ENCODE peak calls at places on chromosome 6, in five cellular contexts. K, P, S, T and J are unnamed samples.

GRCh38 chr6:46022110-46022948 is 6.7 kb upstream of the CLIC5 start:
- DNase-seq in K (no peak), P (no peak), S (no peak), T (peak), J (no peak)

GRCh38 chr6:142279350-142280180 is 22.2 kb upstream of the ADGRG6 start:
- DNase-seq in K (no peak), P (peak), S (no peak), T (peak), J (no peak)

GRCh38 chr6:1611572-1612385 is 2.1 kb downstream of the FOXC1 start:
- DNase-seq in K (peak), P (peak), S (no peak), T (peak), J (no peak)

GRCh38 chr6:169171010-169171409 is 82.6 kb downstream of the THBS2 start:
- DNase-seq in K (peak), P (no peak), S (no peak), T (no peak), J (no peak)

GRCh38 chr6:113211185-113211584 is 646.0 kb upstream of the MARCKS start:
- DNase-seq in K (no peak), P (no peak), S (no peak), T (no peak), J (no peak)

GRCh38 chr6:33814663-33814985 is 10.8 kb upstream of the MLN start:
- DNase-seq in K (no peak), P (no peak), S (no peak), T (no peak), J (no peak)

GRCh38 chr6:13445744-13446115 is 41.7 kb downstream of the GFOD1 start:
- DNase-seq in K (peak), P (no peak), S (no peak), T (no peak), J (no peak)

GRCh38 chr6:123276439-123277045 is 280.5 kb downstream of the CLVS2 start:
- DNase-seq in K (no peak), P (no peak), S (peak), T (no peak), J (no peak)

GRCh38 chr6:134193536-134194521 is 124.1 kb downstream of the SGK1 start:
- DNase-seq in K (no peak), P (no peak), S (no peak), T (no peak), J (no peak)

GRCh38 chr6:34529665-34530327 is 26.3 kb downstream of the SPDEF start:
- DNase-seq in K (no peak), P (no peak), S (no peak), T (peak), J (no peak)

GRCh38 chr6:44056392-44057237 is 70.6 kb downstream of the MRPL14 start:
- DNase-seq in K (no peak), P (peak), S (peak), T (no peak), J (peak)

GRCh38 chr6:110618591-110619267 is 142.3 kb upstream of the SLC22A16 start:
- DNase-seq in K (no peak), P (peak), S (peak), T (peak), J (no peak)

GRCh38 chr6:29763491-29764289 is 40.5 kb downstream of the HLA-F start:
- DNase-seq in K (no peak), P (peak), S (peak), T (peak), J (no peak)

GRCh38 chr6:135939216-135939610 is 87.7 kb downstream of the PDE7B start:
- DNase-seq in K (no peak), P (no peak), S (no peak), T (no peak), J (no peak)

GRCh38 chr6:35425284-35425683 is 26.9 kb upstream of the FANCE start:
- DNase-seq in K (no peak), P (peak), S (peak), T (peak), J (no peak)

GRCh38 chr6:88843040-88843439 is 120.4 kb downstream of the RNGTT start:
- DNase-seq in K (no peak), P (peak), S (peak), T (no peak), J (no peak)

GRCh38 chr6:65538644-65539043 is 168.4 kb downstream of the EYS start:
- DNase-seq in K (no peak), P (no peak), S (no peak), T (no peak), J (no peak)

GRCh38 chr6:32045811-32046449 is 7.7 kb downstream of the CYP21A2 start:
- DNase-seq in K (no peak), P (no peak), S (no peak), T (no peak), J (no peak)

GRCh38 chr6:30092852-30093543 is 17.4 kb upstream of the RNF39 start:
- DNase-seq in K (no peak), P (no peak), S (no peak), T (no peak), J (no peak)

GRCh38 chr6:83984411-83984810 is 49.2 kb upstream of the MRAP2 start:
- DNase-seq in K (no peak), P (no peak), S (no peak), T (no peak), J (no peak)

GRCh38 chr6:80022803-80023202 is 18.4 kb downstream of the TTK start:
- DNase-seq in K (no peak), P (peak), S (peak), T (peak), J (no peak)

GRCh38 chr6:99588618-99589289 is 17.9 kb upstream of the PRDM13 start:
- DNase-seq in K (peak), P (peak), S (peak), T (peak), J (peak)
- H3K4me3 ChIP-seq in K (peak), P (peak), S (peak), T (peak), J (peak)

GRCh38 chr6:12288844-12289654 is 1.1 kb upstream of the EDN1 start:
- DNase-seq in K (no peak), P (peak), S (peak), T (peak), J (peak)

GRCh38 chr6:12291083-12291784 is 1.1 kb downstream of the EDN1 start:
- DNase-seq in K (no peak), P (no peak), S (no peak), T (peak), J (peak)

GRCh38 chr6:12289655-12290489 is at the start of gene EDN1:
- DNase-seq in K (peak), P (peak), S (peak), T (peak), J (peak)

GRCh38 chr6:12291785-12292604 is 1.8 kb downstream of the EDN1 start:
- DNase-seq in K (no peak), P (peak), S (peak), T (peak), J (peak)

DNA sequence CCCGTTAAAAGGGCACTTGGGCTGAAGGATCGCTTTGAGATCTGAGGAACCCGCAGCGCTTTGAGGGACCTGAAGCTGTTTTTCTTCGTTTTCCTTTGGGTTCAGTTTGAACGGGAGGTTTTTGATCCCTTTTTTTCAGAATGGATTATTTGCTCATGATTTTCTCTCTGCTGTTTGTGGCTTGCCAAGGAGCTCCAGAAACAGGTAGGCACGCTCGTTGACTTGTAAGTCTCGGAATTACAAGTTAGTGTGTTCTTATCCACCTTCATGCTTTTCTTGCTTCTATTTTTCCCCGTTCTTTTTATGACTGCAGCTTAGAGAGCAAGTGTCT is 294 bp downstream of the EDN1 start:
- DNase-seq in K (no peak), P (no peak), S (no peak), T (no peak), J (no peak)
- TF ChIP-seq CTCF in K (no peak), P (no peak), S (no peak), T (no peak), J (no peak)

GRCh38 chr6:75612921-75613534 is 11.3 kb downstream of the SENP6 start:
- DNase-seq in K (no peak), P (no peak), S (no peak), T (no peak), J (no peak)
- H3K4me3 ChIP-seq in K (no peak), P (no peak), S (no peak), T (no peak), J (no peak)

GRCh38 chr6:25017932-25018581 is 82.3 kb upstream of the RIPOR2 start:
- DNase-seq in K (peak), P (peak), S (peak), T (peak), J (no peak)
- TF ChIP-seq CTCF in K (peak), P (peak), S (peak), T (peak), J (peak)

DNA sequence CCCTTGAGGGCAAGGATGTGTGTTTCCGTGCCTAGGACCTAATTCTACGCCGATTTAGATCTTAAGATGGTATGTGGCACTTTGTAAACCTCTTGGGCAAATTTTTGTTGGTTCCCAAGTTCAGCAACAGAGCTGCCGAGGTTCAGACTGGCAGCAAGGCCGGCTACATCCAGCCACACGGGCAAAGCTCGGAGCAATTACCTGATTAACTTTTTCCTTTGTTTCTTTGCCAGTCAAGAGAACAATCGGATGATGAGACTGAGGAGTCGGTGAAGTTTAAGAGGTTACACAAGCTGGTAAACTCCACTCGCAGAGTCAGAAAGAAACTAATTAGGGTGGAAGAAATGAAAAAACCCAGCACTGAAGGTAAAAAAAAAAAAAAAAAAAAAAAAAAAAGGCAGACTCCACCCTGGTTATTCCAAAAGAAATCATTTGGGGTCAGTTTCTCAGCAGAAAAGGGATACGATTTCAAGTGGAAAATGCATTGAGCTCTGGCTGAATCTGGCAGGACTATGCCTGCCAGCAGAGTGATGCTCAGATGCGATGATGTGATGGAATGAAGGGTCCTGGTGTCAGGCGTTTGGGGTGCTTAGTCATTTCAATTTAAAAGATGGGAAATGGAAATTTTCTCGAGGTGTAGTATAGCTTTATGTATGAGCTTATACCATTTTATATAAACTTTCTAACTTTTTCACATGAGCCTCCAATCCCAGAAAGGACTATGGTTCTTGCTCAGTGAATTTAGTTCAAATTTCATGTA is 171.6 kb downstream of the SASH1 start:
- DNase-seq in K (no peak), P (no peak), S (no peak), T (no peak), J (no peak)
- H3K4me3 ChIP-seq in K (no peak), P (no peak), S (no peak), T (no peak), J (no peak)